ENCODE peak calls at places on chromosomes 5 and 9, in six cellular contexts. F, V, J, M, D and H are unnamed samples.

GRCh38 chr9:17130725-17131124 is 4.1 kb upstream of the CNTLN start:
- DNase-seq in V (no peak), F (no peak), D (no peak), M (no peak), J (no peak), H (no peak)

GRCh38 chr5:160434022-160434531 is 12.4 kb downstream of the PTTG1 start:
- DNase-seq in M (no peak), F (no peak), V (no peak), D (no peak), J (peak; percentile 84), H (peak; percentile 4)

GRCh38 chr5:142613231-142613630 is 72.7 kb downstream of the FGF1 start:
- DNase-seq in F (no peak), M (no peak), J (no peak), D (no peak), V (peak; percentile 20), H (no peak)

GRCh38 chr9:131019387-131020239 is 10.6 kb downstream of the LAMC3 start:
- DNase-seq in V (no peak), J (no peak), M (no peak), F (no peak), D (peak; percentile 74), H (no peak)

GRCh38 chr5:148471379-148471778 is 87.6 kb downstream of the FBXO38 start:
- DNase-seq in V (no peak), M (no peak), D (peak; percentile 53), F (no peak), J (no peak), H (no peak)

GRCh38 chr9:80664327-80665210 is 1024.8 kb downstream of the TLE1 start:
- DNase-seq in D (no peak), J (no peak), V (no peak), M (no peak), F (no peak), H (no peak)

GRCh38 chr5:95730730-95731570 is at the start of gene RHOBTB3:
- DNase-seq in D (peak; percentile 94), V (peak; percentile 89), J (peak; percentile 85), F (no peak), M (peak; percentile 92), H (peak; percentile 56)

GRCh38 chr5:10192309-10192708 is 57.4 kb downstream of the ATPSCKMT start:
- DNase-seq in J (no peak), D (peak; percentile 68), M (peak; percentile 14), V (no peak), F (no peak), H (no peak)

GRCh38 chr5:177376107-177376506 is 8.1 kb upstream of the SLC34A1 start:
- DNase-seq in J (no peak), D (no peak), F (no peak), M (no peak), V (no peak), H (no peak)

GRCh38 chr5:116699348-116699747 is 124.7 kb upstream of the SEMA6A start:
- DNase-seq in D (no peak), J (no peak), V (no peak), F (no peak), M (no peak), H (no peak)

GRCh38 chr9:128394404-128395168 is 23.4 kb downstream of the URM1 start:
- DNase-seq in V (no peak), D (no peak), J (no peak), M (no peak), F (no peak), H (no peak)

GRCh38 chr5:169307648-169308047 is 6.7 kb upstream of the SLIT3 start:
- DNase-seq in M (no peak), D (peak; percentile 32), J (no peak), F (no peak), V (no peak), H (no peak)

GRCh38 chr9:130933114-130934046 is 5.7 kb downstream of the FIBCD1 start:
- DNase-seq in J (no peak), F (no peak), V (peak; percentile 55), M (peak; percentile 69), D (peak; percentile 71), H (no peak)

GRCh38 chr5:135565691-135566421 is 12.9 kb downstream of the CXCL14 start:
- DNase-seq in J (peak; percentile 46), M (peak; percentile 57), V (peak; percentile 66), D (peak; percentile 62), F (peak; percentile 47), H (no peak)

GRCh38 chr9:97710356-97711222 is 13.4 kb upstream of the XPA start:
- DNase-seq in F (no peak), J (peak; percentile 63), D (peak; percentile 78), V (peak; percentile 59), M (peak; percentile 62), H (peak; percentile 43)

GRCh38 chr5:114377946-114378345 is 16.1 kb downstream of the KCNN2 start:
- DNase-seq in J (no peak), M (no peak), V (no peak), F (no peak), D (no peak), H (no peak)

GRCh38 chr9:70315389-70315788 is 56.6 kb downstream of the SMC5 start:
- DNase-seq in V (no peak), D (peak; percentile 36), F (no peak), M (no peak), J (no peak), H (no peak)

GRCh38 chr5:150376799-150377771 is 19.6 kb downstream of the TCOF1 start:
- DNase-seq in J (no peak), M (peak; percentile 20), V (no peak), D (peak; percentile 8), F (no peak), H (no peak)

GRCh38 chr9:91334053-91334452 is 27.7 kb downstream of the AUH start:
- DNase-seq in D (no peak), J (no peak), M (peak; percentile 82), V (no peak), F (no peak), H (no peak)

GRCh38 chr5:44546283-44546682 is 157.1 kb upstream of the FGF10 start:
- DNase-seq in M (no peak), V (no peak), J (no peak), F (no peak), D (peak; percentile 89), H (no peak)

GRCh38 chr9:111179577-111179976 is 141.3 kb upstream of the LPAR1 start:
- DNase-seq in V (no peak), F (no peak), J (peak; percentile 0), M (peak; percentile 12), D (no peak), H (peak; percentile 10)

GRCh38 chr5:102654559-102655354 is 100.3 kb upstream of the PAM start:
- DNase-seq in F (no peak), M (no peak), D (no peak), V (no peak), J (peak; percentile 64), H (peak; percentile 18)

GRCh38 chr5:34533582-34534236 is 122.4 kb upstream of the RAI14 start:
- DNase-seq in F (no peak), D (no peak), M (no peak), V (no peak), J (no peak), H (no peak)

GRCh38 chr9:76185432-76185831 is 208.8 kb downstream of the RFK start:
- DNase-seq in V (no peak), D (no peak), F (no peak), M (no peak), J (no peak), H (no peak)

GRCh38 chr5:22892441-22892840 is 39.3 kb upstream of the CDH12 start:
- DNase-seq in D (no peak), M (no peak), J (no peak), V (no peak), F (no peak), H (no peak)

GRCh38 chr9:134205636-134206316 is 41.4 kb upstream of the RNU6ATAC start:
- DNase-seq in D (peak; percentile 66), M (no peak), V (no peak), F (no peak), J (no peak), H (peak; percentile 72)

GRCh38 chr5:52856564-52856963 is 68.8 kb downstream of the ITGA1 start:
- DNase-seq in M (no peak), F (no peak), V (no peak), D (no peak), J (no peak), H (no peak)

GRCh38 chr5:109740329-109740728 is 50.6 kb downstream of the MAN2A1 start:
- DNase-seq in J (no peak), F (no peak), V (peak; percentile 39), M (peak; percentile 12), D (no peak), H (no peak)

GRCh38 chr9:122200960-122201635 is 27.7 kb downstream of the LHX6 start:
- DNase-seq in M (peak; percentile 56), F (no peak), V (no peak), J (no peak), D (peak; percentile 59), H (no peak)

GRCh38 chr5:72860499-72860898 is 44.0 kb downstream of the TNPO1 start:
- DNase-seq in J (no peak), V (no peak), D (peak; percentile 71), F (no peak), M (peak; percentile 43), H (no peak)

GRCh38 chr9:99365233-99365980 is 143.3 kb downstream of the SEC61B start:
- DNase-seq in D (peak; percentile 30), J (no peak), M (peak; percentile 66), F (no peak), V (no peak), H (no peak)

GRCh38 chr5:159106569-159107282 is 7.0 kb upstream of the EBF1 start:
- DNase-seq in D (peak; percentile 75), V (peak; percentile 46), M (peak; percentile 60), F (peak; percentile 41), J (peak; percentile 52), H (peak; percentile 33)

GRCh38 chr9:131422241-131422792 is 28.4 kb downstream of the PRRC2B start:
- DNase-seq in F (no peak), V (peak; percentile 64), M (no peak), J (no peak), D (no peak), H (no peak)

GRCh38 chr9:123796073-123796472 is 133.9 kb downstream of the DENND1A start:
- DNase-seq in D (no peak), V (no peak), M (no peak), J (no peak), F (no peak), H (no peak)

GRCh38 chr9:22079873-22080341 is 70.8 kb upstream of the CDKN2B start:
- DNase-seq in V (no peak), M (no peak), F (no peak), J (no peak), D (peak; percentile 97), H (no peak)

GRCh38 chr5:109164001-109164400 is 245.8 kb downstream of the PJA2 start:
- DNase-seq in D (no peak), J (no peak), F (no peak), V (no peak), M (no peak), H (no peak)

GRCh38 chr5:173981362-173981761 is 7.6 kb upstream of the C5orf47 start:
- DNase-seq in M (no peak), F (no peak), D (no peak), V (no peak), J (no peak), H (no peak)

GRCh38 chr9:37520641-37521040 is 34.9 kb downstream of the POLR1E start:
- DNase-seq in J (no peak), V (no peak), F (no peak), D (no peak), M (no peak), H (no peak)

GRCh38 chr9:85895685-85896084 is 45.3 kb upstream of the NAA35 start:
- DNase-seq in F (no peak), M (no peak), D (no peak), J (no peak), V (no peak), H (no peak)